ENCODE peak calls at places on chromosomes 6 and 20, in eight cellular contexts. F is fibroblast of the aortic adventitia, P is transverse colon, C is A673, J is natural killer cell, M is WERI-Rb-1, R is cardiac muscle cell, Y is foreskin fibroblast. Z is an unnamed sample.

GRCh38 chr6:98823428-98823827 is 10.9 kb upstream of the POU3F2 start:
- DNase-seq in F (no peak), C (no peak), Y (no peak), M (no peak), J (no peak), R (no peak), P (no peak), Z (no peak)

GRCh38 chr6:128437685-128438084 is 82.7 kb downstream of the PTPRK start:
- DNase-seq in F (no peak), M (no peak), Y (no peak), C (peak; percentile 38), J (no peak), P (no peak), R (no peak), Z (no peak)

GRCh38 chr6:118387921-118388701 is 160.0 kb upstream of the PLN start:
- DNase-seq in P (no peak), J (no peak), F (peak; percentile 80), R (peak; percentile 77), M (no peak), Y (peak; percentile 91), C (peak; percentile 7), Z (no peak)

GRCh38 chr20:9200620-9201019 is 131.7 kb downstream of the PLCB4 start:
- DNase-seq in J (no peak), Y (peak; percentile 68), C (peak; percentile 4), F (peak; percentile 15), R (peak; percentile 72), M (no peak), P (no peak), Z (no peak)

GRCh38 chr20:24783631-24784492 is 165.2 kb upstream of the CST7 start:
- DNase-seq in C (no peak), R (no peak), F (no peak), P (peak; percentile 38), J (no peak), M (peak; percentile 68), Y (no peak), Z (peak; percentile 30)

GRCh38 chr6:44649365-44650025 is 262.0 kb downstream of the CDC5L start:
- DNase-seq in P (no peak), Y (peak; percentile 61), C (no peak), J (no peak), F (peak; percentile 86), M (no peak), R (peak; percentile 68), Z (no peak)

GRCh38 chr6:143527677-143528076 is 16.2 kb upstream of the FUCA2 start:
- DNase-seq in C (no peak), F (no peak), J (no peak), R (no peak), P (no peak), M (no peak), Y (no peak), Z (no peak)

GRCh38 chr6:158283304-158284005 is 28.8 kb upstream of the TULP4 start:
- DNase-seq in M (peak; percentile 31), J (no peak), R (peak; percentile 71), Y (peak; percentile 62), C (no peak), P (no peak), F (peak; percentile 22), Z (peak; percentile 17)

GRCh38 chr6:135871878-135872277 is 20.4 kb downstream of the PDE7B start:
- DNase-seq in P (no peak), F (peak; percentile 72), M (no peak), R (peak; percentile 61), C (no peak), J (no peak), Y (peak; percentile 63), Z (no peak)

GRCh38 chr6:139833592-139833991 is 459.1 kb upstream of the CITED2 start:
- DNase-seq in M (no peak), P (no peak), F (no peak), Y (no peak), C (no peak), R (no peak), J (no peak), Z (no peak)

GRCh38 chr6:63351995-63352586 is 32.3 kb upstream of the LGSN start:
- DNase-seq in R (peak; percentile 78), J (no peak), C (peak; percentile 5), Y (peak; percentile 66), M (no peak), P (no peak), F (peak; percentile 88), Z (no peak)

GRCh38 chr6:49087372-49087771 is 375.7 kb downstream of the MMUT start:
- DNase-seq in Y (no peak), F (peak; percentile 73), C (peak; percentile 57), M (no peak), R (peak; percentile 16), J (no peak), P (no peak), Z (no peak)

GRCh38 chr20:17605131-17605660 is 35.3 kb downstream of the DSTN start:
- DNase-seq in J (no peak), M (no peak), C (no peak), Y (no peak), F (no peak), R (no peak), P (no peak), Z (no peak)

GRCh38 chr6:130928993-130929678 is 101.9 kb downstream of the SMLR1 start:
- DNase-seq in C (no peak), Y (peak; percentile 81), R (peak; percentile 73), J (no peak), M (no peak), F (peak; percentile 91), P (no peak), Z (no peak)

GRCh38 chr20:45330476-45330875 is 17.7 kb downstream of the SDC4 start:
- DNase-seq in M (no peak), P (no peak), R (no peak), F (no peak), C (no peak), J (no peak), Y (no peak), Z (no peak)

GRCh38 chr6:134049176-134049575 is 3.2 kb downstream of the SLC2A12 start:
- DNase-seq in R (no peak), F (no peak), M (no peak), J (no peak), P (no peak), Y (no peak), C (no peak), Z (no peak)

GRCh38 chr6:134316733-134317431 is 1.0 kb downstream of the SGK1 start:
- DNase-seq in R (peak; percentile 15), Y (no peak), P (no peak), F (no peak), J (no peak), M (no peak), C (no peak), Z (no peak)

GRCh38 chr6:14559754-14560527 is 442.4 kb downstream of the CD83 start:
- DNase-seq in P (no peak), Y (peak; percentile 59), J (no peak), F (no peak), R (no peak), C (no peak), M (no peak), Z (no peak)

GRCh38 chr20:53559816-53560215 is 33.8 kb downstream of the ZNF217 start:
- DNase-seq in R (peak; percentile 61), Y (peak; percentile 49), F (no peak), C (no peak), P (no peak), M (no peak), J (no peak), Z (no peak)

GRCh38 chr20:14583413-14583812 is 246.0 kb upstream of the FLRT3 start:
- DNase-seq in C (no peak), J (no peak), M (no peak), P (no peak), F (no peak), R (no peak), Y (peak; percentile 70), Z (no peak)

GRCh38 chr6:93731306-93731705 is 311.9 kb upstream of the EPHA7 start:
- DNase-seq in M (no peak), C (no peak), Y (no peak), J (no peak), F (no peak), P (no peak), R (no peak), Z (no peak)

GRCh38 chr20:44254073-44254472 is 7.0 kb downstream of the GDAP1L1 start:
- DNase-seq in F (no peak), P (no peak), C (no peak), J (no peak), R (no peak), M (no peak), Y (no peak), Z (no peak)

GRCh38 chr20:44255942-44256341 is 8.8 kb downstream of the GDAP1L1 start:
- DNase-seq in Y (no peak), P (no peak), R (no peak), F (no peak), C (no peak), J (no peak), M (no peak), Z (no peak)

GRCh38 chr20:44251284-44251683 is 4.2 kb downstream of the GDAP1L1 start:
- DNase-seq in Y (no peak), P (no peak), C (no peak), J (no peak), M (no peak), F (no peak), R (no peak), Z (no peak)

GRCh38 chr20:44256961-44257360 is 9.9 kb downstream of the GDAP1L1 start:
- DNase-seq in P (no peak), Y (no peak), R (no peak), F (no peak), M (no peak), C (no peak), J (no peak), Z (no peak)

GRCh38 chr20:44253528-44253927 is 6.4 kb downstream of the GDAP1L1 start:
- DNase-seq in P (no peak), R (no peak), Y (no peak), M (peak; percentile 27), F (no peak), J (no peak), C (no peak), Z (no peak)
- TF ChIP-seq CTCF in P (no peak), R (peak; percentile 24), Y (no peak), M (peak; percentile 40), F (peak; percentile 7), J (no peak), C (peak; percentile 11), Z (no peak)

DNA sequence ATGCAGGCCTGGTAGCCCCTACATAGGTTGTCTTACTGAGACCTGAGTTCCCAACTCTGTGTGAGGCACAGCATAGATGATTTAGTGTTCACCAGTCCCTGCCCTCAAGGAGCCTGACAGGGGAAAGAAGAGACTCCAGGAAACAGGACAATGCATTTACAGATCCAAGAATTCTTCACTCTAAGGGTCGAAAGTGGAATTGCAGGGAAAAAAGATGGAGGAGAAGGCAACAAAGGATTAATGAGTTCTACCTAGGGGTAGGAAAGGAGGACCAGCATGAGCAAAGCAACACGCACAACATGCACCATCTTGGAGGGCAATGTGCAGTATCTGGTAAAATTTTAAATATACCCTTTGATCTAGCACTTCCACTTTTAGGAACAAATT is 5.9 kb downstream of the SPAG4 start:
- DNase-seq in J (no peak), R (no peak), Y (peak; percentile 16), F (no peak), P (no peak), C (no peak), M (no peak), Z (no peak)
- TF ChIP-seq CTCF in J (no peak), R (no peak), Y (peak; percentile 4), F (peak; percentile 13), P (peak; percentile 18), C (peak; percentile 18), M (peak; percentile 13), Z (peak; percentile 36)

GRCh38 chr20:32439132-32439829 is 81.2 kb downstream of the ASXL1 start:
- DNase-seq in Y (peak; percentile 76), M (no peak), C (peak; percentile 30), R (peak; percentile 44), F (peak; percentile 86), J (no peak), P (peak; percentile 5), Z (no peak)
- TF ChIP-seq CTCF in Y (no peak), M (no peak), C (no peak), R (no peak), F (peak; percentile 42), J (no peak), P (no peak), Z (no peak)

GRCh38 chr6:138129190-138129589 is 22.0 kb upstream of the PERP start:
- DNase-seq in R (no peak), M (peak; percentile 17), J (no peak), P (no peak), C (no peak), F (no peak), Y (no peak), Z (no peak)
- TF ChIP-seq CTCF in R (no peak), M (peak; percentile 22), J (no peak), P (no peak), C (no peak), F (no peak), Y (no peak), Z (no peak)

Z was measured in endothelial cell.